ENCODE peak calls at places on chromosomes 7 and 10, in four cellular contexts. W is HepG2, U is GM23338, C is GM12891. B is an unnamed sample.

GRCh38 chr7:150791746-150792452 is 8.3 kb downstream of the TMEM176B start:
- DNase-seq in W (no peak), U (no peak), C (no peak), B (no peak)

GRCh38 chr10:21079330-21079658 is 182.2 kb upstream of the NEBL start:
- DNase-seq in W (no peak), U (no peak), C (no peak), B (no peak)

GRCh38 chr7:136925049-136925448 is 56.6 kb downstream of the CHRM2 start:
- DNase-seq in W (no peak), U (no peak), C (no peak), B (no peak)

GRCh38 chr7:36281945-36282727 is 107.5 kb upstream of the ANLN start:
- DNase-seq in W (no peak), U (no peak), C (no peak), B (no peak)

GRCh38 chr7:40673285-40673684 is 538.5 kb downstream of the SUGCT start:
- DNase-seq in W (no peak), U (no peak), C (no peak), B (no peak)

GRCh38 chr10:103839867-103840746 is 15.3 kb downstream of the SH3PXD2A start:
- DNase-seq in W (no peak), U (peak), C (no peak), B (peak)

GRCh38 chr10:102769375-102770107 is 25.8 kb downstream of the WBP1L start:
- DNase-seq in W (peak), U (no peak), C (no peak), B (no peak)

GRCh38 chr10:108735380-108735779 is 1187.9 kb downstream of the XPNPEP1 start:
- DNase-seq in W (no peak), U (no peak), C (no peak), B (no peak)

GRCh38 chr7:41955475-41956243 is 252.8 kb upstream of the INHBA start:
- DNase-seq in W (no peak), U (peak), C (no peak), B (peak)

GRCh38 chr7:150337659-150338081 is 3.8 kb downstream of the RARRES2 start:
- DNase-seq in W (no peak), U (no peak), C (no peak), B (no peak)

GRCh38 chr7:22159341-22159740 is 197.6 kb downstream of the RAPGEF5 start:
- DNase-seq in W (no peak), U (no peak), C (no peak), B (no peak)

GRCh38 chr7:65475734-65476319 is 102.2 kb downstream of the ZNF92 start:
- DNase-seq in W (peak), U (no peak), C (no peak), B (peak)

GRCh38 chr7:140322759-140323158 is 75.6 kb downstream of the SLC37A3 start:
- DNase-seq in W (no peak), U (peak), C (no peak), B (no peak)

GRCh38 chr10:72306215-72306760 is 32.6 kb downstream of the DDIT4 start:
- DNase-seq in W (no peak), U (no peak), C (no peak), B (peak)

GRCh38 chr7:2157473-2158279 is 75.1 kb downstream of the MAD1L1 start:
- DNase-seq in W (no peak), U (no peak), C (no peak), B (no peak)

GRCh38 chr10:21047511-21047910 is 150.4 kb upstream of the NEBL start:
- DNase-seq in W (no peak), U (no peak), C (no peak), B (no peak)

GRCh38 chr10:62390497-62391176 is 16.5 kb downstream of the ZNF365 start:
- DNase-seq in W (no peak), U (no peak), C (no peak), B (no peak)

GRCh38 chr7:69871213-69871885 is 273.1 kb downstream of the AUTS2 start:
- DNase-seq in W (no peak), U (no peak), C (no peak), B (no peak)

GRCh38 chr10:121509776-121510175 is 88.5 kb downstream of the FGFR2 start:
- DNase-seq in W (no peak), U (no peak), C (no peak), B (no peak)

GRCh38 chr10:17427201-17427600 is 27.2 kb downstream of the ST8SIA6 start:
- DNase-seq in W (no peak), U (no peak), C (no peak), B (no peak)

GRCh38 chr10:17734432-17735110 is 17.4 kb upstream of the TMEM236 start:
- DNase-seq in W (no peak), U (no peak), C (no peak), B (no peak)

GRCh38 chr7:69722836-69723235 is 124.6 kb downstream of the AUTS2 start:
- DNase-seq in W (no peak), U (no peak), C (no peak), B (no peak)

GRCh38 chr10:54906940-54907339 is 105.9 kb upstream of the PCDH15 start:
- DNase-seq in W (no peak), U (no peak), C (no peak), B (no peak)

GRCh38 chr10:99235872-99236626 is 397 bp upstream of the HPSE2 start:
- DNase-seq in W (no peak), U (peak), C (no peak), B (no peak)

GRCh38 chr10:36313142-36313541 is 671.0 kb upstream of the FZD8 start:
- DNase-seq in W (no peak), U (no peak), C (no peak), B (no peak)

GRCh38 chr7:128236924-128237586 is 4.0 kb upstream of the LEP start:
- DNase-seq in W (peak), U (peak), C (no peak), B (no peak)

GRCh38 chr7:71746004-71746403 is 614.1 kb downstream of the GALNT17 start:
- DNase-seq in W (no peak), U (peak), C (no peak), B (no peak)

DNA sequence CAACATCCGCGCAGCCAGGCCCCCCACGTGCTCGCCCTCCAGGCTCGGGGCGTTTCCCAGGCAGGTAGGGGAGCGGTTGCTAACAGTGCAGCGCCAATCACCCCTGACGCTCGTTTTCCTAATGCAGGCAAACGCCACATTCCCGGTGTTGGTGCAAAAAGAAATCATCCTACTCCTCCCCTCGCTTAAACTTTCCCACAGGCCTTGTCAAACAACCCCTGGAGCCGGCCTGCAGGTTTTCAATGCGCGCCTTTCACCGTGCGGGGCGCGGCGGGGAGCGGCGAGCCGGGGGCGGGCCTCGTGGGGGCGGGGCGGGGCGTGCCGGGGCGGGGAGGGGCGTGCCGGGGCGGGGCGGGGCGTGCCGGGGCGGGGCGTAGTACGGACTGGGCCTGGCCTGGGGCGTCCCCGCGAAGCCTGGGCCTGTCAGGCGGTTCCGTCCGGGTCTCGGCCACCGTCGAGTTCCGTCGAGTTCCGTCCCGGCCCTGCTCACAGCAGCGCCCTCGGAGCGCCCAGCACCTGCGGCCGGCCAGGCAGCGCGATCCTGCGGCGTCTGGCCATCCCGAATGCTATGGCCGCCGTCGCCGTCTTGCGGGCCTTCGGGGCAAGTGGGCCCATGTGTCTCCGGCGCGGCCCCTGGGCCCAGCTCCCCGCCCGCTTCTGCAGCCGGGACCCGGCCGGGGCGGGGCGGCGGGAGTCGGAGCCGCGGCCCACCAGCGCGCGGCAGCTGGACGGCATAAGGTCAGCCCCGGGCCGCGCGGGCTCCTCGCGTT is at the start of gene ECHDC3:
- DNase-seq in W (no peak), U (peak), C (peak), B (peak)
- TF ChIP-seq POLR2AphosphoS5 in W (no peak), U (peak), C (no peak), B (peak)

GRCh38 chr7:30929686-30930085 is 18.0 kb downstream of the AQP1 start:
- DNase-seq in W (no peak), U (no peak), C (no peak), B (no peak)

GRCh38 chr7:30931161-30931926 is 19.7 kb downstream of the AQP1 start:
- DNase-seq in W (no peak), U (peak), C (no peak), B (peak)

GRCh38 chr7:30931927-30932540 is 20.4 kb downstream of the AQP1 start:
- DNase-seq in W (no peak), U (no peak), C (no peak), B (no peak)

GRCh38 chr7:30932562-30932961 is 20.9 kb downstream of the AQP1 start:
- DNase-seq in W (no peak), U (no peak), C (no peak), B (no peak)

DNA sequence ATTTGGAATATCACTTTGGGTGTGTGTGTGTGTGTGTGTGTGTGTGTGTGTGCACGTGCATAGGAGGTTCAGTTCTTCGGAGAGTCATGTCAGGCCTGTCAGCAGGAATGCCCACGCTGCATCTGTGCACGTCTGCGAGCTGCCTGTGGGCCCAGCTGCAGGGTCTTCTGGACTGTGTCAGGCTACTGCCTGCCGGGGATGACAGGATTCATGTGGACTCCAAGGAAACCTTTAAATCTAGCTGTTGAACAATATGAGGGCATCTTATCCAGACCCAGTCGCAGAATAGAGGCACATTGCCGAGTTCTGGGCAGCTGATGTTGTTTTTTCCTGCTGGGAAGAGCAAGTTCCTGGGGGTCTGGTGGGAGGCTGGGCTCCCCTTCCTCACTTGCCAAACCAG is 19.0 kb downstream of the AQP1 start:
- DNase-seq in W (no peak), U (no peak), C (no peak), B (no peak)
- TF ChIP-seq POLR2AphosphoS5 in W (no peak), U (no peak), C (no peak), B (no peak)

GRCh38 chr7:100349757-100350156 is 8.2 kb upstream of the PILRB start:
- DNase-seq in W (no peak), U (no peak), C (no peak), B (no peak)

GRCh38 chr7:100352984-100353684 is 4.8 kb upstream of the PILRB start:
- DNase-seq in W (no peak), U (no peak), C (no peak), B (no peak)

GRCh38 chr7:100353685-100354330 is 4.1 kb upstream of the PILRB start:
- DNase-seq in W (no peak), U (no peak), C (no peak), B (no peak)

GRCh38 chr7:100348805-100349204 is 9.1 kb upstream of the PILRB start:
- DNase-seq in W (no peak), U (no peak), C (no peak), B (no peak)

GRCh38 chr7:100351657-100352058 is 6.3 kb upstream of the PILRB start:
- DNase-seq in W (no peak), U (no peak), C (no peak), B (peak)
- TF ChIP-seq POLR2AphosphoS5 in W (no peak), U (no peak), C (no peak), B (no peak)

GRCh38 chr10:119136084-119136483 is 29.4 kb downstream of the SFXN4 start:
- DNase-seq in W (no peak), U (no peak), C (no peak), B (no peak)

GRCh38 chr10:119139464-119140067 is 25.9 kb downstream of the SFXN4 start:
- DNase-seq in W (peak), U (peak), C (peak), B (peak)

GRCh38 chr10:119140603-119141245 is 24.8 kb downstream of the SFXN4 start:
- DNase-seq in W (no peak), U (no peak), C (no peak), B (no peak)

GRCh38 chr10:119135517-119135890 is 30.0 kb downstream of the SFXN4 start:
- DNase-seq in W (no peak), U (no peak), C (no peak), B (no peak)

DNA sequence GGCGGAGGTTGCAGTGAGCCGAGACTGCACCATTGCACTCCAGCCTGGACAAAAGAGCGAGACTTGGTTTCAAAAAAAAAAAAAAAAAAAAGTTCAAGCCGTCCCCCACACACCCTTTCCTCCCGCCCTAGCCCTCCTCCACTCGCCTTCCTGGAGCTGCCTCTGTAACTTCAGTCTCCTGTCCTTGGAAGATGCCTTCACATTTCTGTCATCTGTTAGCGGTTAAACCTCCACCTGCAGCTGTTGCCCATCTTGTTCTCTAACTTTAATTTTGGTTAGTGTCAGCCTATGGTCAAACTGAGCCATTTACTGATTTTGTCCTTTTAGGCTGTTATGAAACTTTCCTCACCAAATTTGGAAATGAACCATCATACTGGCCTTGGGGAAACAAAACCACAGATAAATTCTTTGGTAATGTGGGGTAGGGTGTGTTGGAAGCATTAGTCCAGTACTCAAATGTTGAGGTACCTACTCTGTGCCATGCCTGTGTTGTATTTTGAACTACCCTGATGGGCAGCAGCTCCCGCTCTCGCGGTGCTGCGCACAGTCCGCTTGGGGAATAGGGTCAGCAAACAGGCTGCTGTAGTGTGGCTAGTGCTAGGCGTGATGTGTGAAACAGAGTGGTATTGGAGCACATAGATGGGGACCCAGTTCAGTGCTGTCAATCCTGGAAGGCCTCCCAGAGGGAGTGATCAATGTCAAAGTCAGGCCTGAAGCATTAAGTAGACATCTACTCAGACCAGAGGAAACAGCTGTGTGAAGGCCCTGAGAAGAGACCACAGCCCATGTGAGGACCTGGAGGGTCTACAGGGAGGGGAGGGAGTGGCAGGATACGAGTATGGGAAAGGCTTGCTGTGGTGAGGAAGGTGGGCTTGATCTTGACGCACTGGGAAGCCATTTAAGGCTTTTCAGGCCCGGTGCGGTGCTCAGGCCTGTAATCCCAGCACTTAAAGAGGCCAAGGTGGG is 26.9 kb downstream of the SFXN4 start:
- DNase-seq in W (no peak), U (no peak), C (no peak), B (peak)
- TF ChIP-seq POLR2AphosphoS5 in W (peak), U (no peak), C (no peak), B (no peak)

DNA sequence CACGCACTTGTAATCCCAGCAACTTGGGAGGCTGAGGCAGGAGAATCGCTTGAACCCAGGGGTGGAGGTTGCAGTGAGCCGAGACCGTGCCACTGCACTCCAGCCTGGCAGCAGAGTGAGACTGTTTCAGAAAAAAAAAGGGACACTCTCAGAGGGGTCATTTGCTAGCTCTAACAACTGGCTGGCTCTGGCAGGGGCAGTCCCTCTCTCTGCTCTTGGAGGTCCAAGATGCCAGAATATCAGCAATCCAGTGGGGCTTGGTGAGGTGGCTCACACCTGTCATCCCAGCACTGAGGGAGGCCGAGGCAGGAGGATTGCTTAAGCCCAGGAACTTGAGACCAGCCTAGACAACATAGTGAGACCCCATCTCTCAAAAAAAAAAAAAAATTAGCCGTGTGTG is 2.5 kb upstream of the PILRA start:
- DNase-seq in W (no peak), U (no peak), C (no peak), B (no peak)
- TF ChIP-seq POLR2AphosphoS5 in W (no peak), U (no peak), C (no peak), B (no peak)

B was measured in spleen.